ENCODE peak calls at places on chromosomes 2 and 18, in ten cellular contexts. K is transverse colon, J is sigmoid colon, M is thyroid gland, P is body of pancreas, B is A549, O is HCT116, G is right lobe of liver, F is uterus, Q is heart left ventricle. I is an unnamed sample.

GRCh38 chr18:27500531-27500930 is 315.4 kb upstream of the CHST9 start:
- DNase-seq in K (no peak), J (no peak), M (no peak), P (no peak), B (no peak), O (no peak), G (no peak), F (no peak), Q (no peak), I (no peak)

GRCh38 chr2:152098798-152099654 is at the start of gene CACNB4:
- DNase-seq in K (no peak), J (no peak), M (peak), P (peak), B (peak), O (no peak), G (peak), F (no peak), Q (no peak), I (no peak)

GRCh38 chr2:153939124-153939796 is 67.5 kb downstream of the GALNT13 start:
- DNase-seq in K (no peak), J (no peak), M (no peak), P (no peak), B (no peak), O (no peak), G (no peak), F (no peak), Q (no peak), I (no peak)

GRCh38 chr2:38668787-38669479 is 3.0 kb downstream of the GALM start:
- DNase-seq in K (no peak), J (no peak), M (no peak), P (no peak), B (no peak), O (no peak), G (no peak), F (no peak), Q (no peak), I (no peak)

GRCh38 chr2:37326285-37326684 is 1.7 kb upstream of the PRKD3 start:
- DNase-seq in K (no peak), J (peak), M (peak), P (peak), B (no peak), O (no peak), G (no peak), F (peak), Q (peak), I (no peak)

GRCh38 chr2:18404141-18404540 is 156.3 kb downstream of the RDH14 start:
- DNase-seq in K (no peak), J (no peak), M (no peak), P (no peak), B (no peak), O (no peak), G (no peak), F (no peak), Q (no peak), I (no peak)

GRCh38 chr2:212284166-212284565 is 254.4 kb downstream of the ERBB4 start:
- DNase-seq in K (no peak), J (no peak), M (no peak), P (no peak), B (no peak), O (no peak), G (no peak), F (no peak), Q (no peak), I (no peak)

GRCh38 chr2:98870516-98871158 is 65.4 kb downstream of the CRACDL start:
- DNase-seq in K (no peak), J (no peak), M (peak), P (no peak), B (no peak), O (no peak), G (no peak), F (no peak), Q (no peak), I (no peak)

GRCh38 chr2:86107031-86107430 is 996 bp downstream of the PTCD3 start:
- DNase-seq in K (no peak), J (no peak), M (no peak), P (no peak), B (no peak), O (no peak), G (no peak), F (no peak), Q (no peak), I (no peak)

GRCh38 chr2:223967981-223968380 is 10.7 kb downstream of the MRPL44 start:
- DNase-seq in K (no peak), J (no peak), M (no peak), P (no peak), B (no peak), O (no peak), G (no peak), F (no peak), Q (no peak), I (no peak)

GRCh38 chr2:116820986-116821385 is 993.5 kb upstream of the DDX18 start:
- DNase-seq in K (no peak), J (no peak), M (no peak), P (no peak), B (no peak), O (no peak), G (no peak), F (no peak), Q (no peak), I (no peak)

GRCh38 chr2:202824901-202825300 is 46.7 kb downstream of the ICA1L start:
- DNase-seq in K (no peak), J (no peak), M (no peak), P (no peak), B (no peak), O (no peak), G (no peak), F (no peak), Q (no peak), I (no peak)

GRCh38 chr2:217955881-217956493 is 46.8 kb downstream of the TNS1 start:
- DNase-seq in K (no peak), J (no peak), M (no peak), P (no peak), B (no peak), O (no peak), G (no peak), F (peak), Q (no peak), I (no peak)

GRCh38 chr2:173218331-173219056 is 136.2 kb upstream of the CDCA7 start:
- DNase-seq in K (no peak), J (no peak), M (peak), P (no peak), B (no peak), O (no peak), G (no peak), F (no peak), Q (no peak), I (no peak)

GRCh38 chr2:239479471-239479870 is 78.7 kb upstream of the HDAC4 start:
- DNase-seq in K (no peak), J (no peak), M (no peak), P (no peak), B (no peak), O (no peak), G (no peak), F (no peak), Q (no peak), I (no peak)

GRCh38 chr2:236120006-236120740 is 48.0 kb downstream of the GBX2 start:
- DNase-seq in K (no peak), J (no peak), M (no peak), P (no peak), B (no peak), O (no peak), G (no peak), F (no peak), Q (no peak), I (no peak)

GRCh38 chr2:174779361-174779928 is 15.2 kb upstream of the CHRNA1 start:
- DNase-seq in K (no peak), J (no peak), M (no peak), P (no peak), B (no peak), O (no peak), G (no peak), F (no peak), Q (no peak), I (no peak)

GRCh38 chr2:134278546-134278945 is 24.7 kb downstream of the MGAT5 start:
- DNase-seq in K (no peak), J (no peak), M (peak), P (no peak), B (no peak), O (no peak), G (no peak), F (no peak), Q (no peak), I (no peak)

DNA sequence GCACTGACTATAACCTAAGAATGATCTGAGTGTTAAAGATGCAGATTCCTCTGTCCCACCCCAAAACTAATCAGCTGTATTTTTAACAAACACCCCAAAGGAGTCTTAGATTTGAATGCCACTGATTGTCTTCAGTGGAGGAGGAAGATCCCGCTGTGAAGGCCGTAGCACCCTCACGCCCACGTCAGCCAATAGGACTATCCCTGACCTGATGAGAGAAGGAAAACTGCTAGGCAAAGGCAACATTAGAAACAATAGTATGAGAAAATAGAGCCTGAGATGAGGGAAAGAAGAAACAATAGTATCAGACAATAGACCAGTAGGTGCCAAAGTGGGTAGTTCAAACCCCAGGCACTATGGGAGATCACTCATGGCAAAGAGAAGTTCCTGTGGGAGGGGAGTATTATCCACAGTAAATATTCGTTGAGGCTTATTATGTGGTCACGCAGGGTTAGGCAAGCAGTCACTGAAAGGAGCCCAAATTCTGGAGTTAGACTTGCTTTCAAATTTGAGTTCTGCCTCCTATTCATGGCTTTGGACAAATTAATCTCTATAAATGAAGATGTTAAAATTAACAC is 2.8 kb downstream of the PCBP1 start:
- DNase-seq in K (no peak), J (no peak), M (no peak), P (no peak), B (no peak), O (no peak), G (no peak), F (no peak), Q (no peak), I (no peak)
- TF ChIP-seq POLR2A in K (no peak), J (no peak), M (no peak), P (no peak), B (no peak), O (no peak), G (no peak), F (no peak), Q (no peak), I (no peak)

GRCh38 chr18:261398-262073 is 6.3 kb downstream of the THOC1 start:
- DNase-seq in K (no peak), J (no peak), M (no peak), P (no peak), B (no peak), O (no peak), G (no peak), F (no peak), Q (no peak), I (no peak)

DNA sequence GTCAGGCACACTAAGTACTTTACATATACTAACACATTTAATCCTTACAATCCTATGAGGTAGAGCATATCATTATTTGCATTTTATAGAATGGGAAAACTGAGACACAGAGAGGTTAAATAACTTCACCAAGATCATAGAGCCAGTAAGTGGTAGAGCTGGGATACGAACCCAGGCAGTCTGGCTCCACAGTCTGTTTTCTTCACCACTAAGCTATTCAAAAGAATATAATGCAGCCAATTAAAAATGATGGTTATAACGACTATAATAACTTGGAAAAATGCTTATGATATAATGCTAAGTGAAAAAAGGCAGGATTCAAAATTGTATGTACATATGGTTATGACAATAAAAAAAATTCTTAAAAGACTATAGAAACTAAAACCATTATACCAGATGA is 7.3 kb downstream of the THOC1 start:
- DNase-seq in K (no peak), J (no peak), M (no peak), P (no peak), B (no peak), O (no peak), G (no peak), F (no peak), Q (no peak), I (no peak)
- H3K4me3 ChIP-seq in K (no peak), J (no peak), M (no peak), P (no peak), B (no peak), O (no peak), G (no peak), F (no peak), Q (no peak), I (no peak)

GRCh38 chr18:79223431-79223830 is 154.2 kb downstream of the ATP9B start:
- DNase-seq in K (no peak), J (no peak), M (no peak), P (no peak), B (no peak), O (no peak), G (no peak), F (no peak), Q (no peak), I (no peak)

GRCh38 chr18:79217979-79218604 is 148.9 kb downstream of the ATP9B start:
- DNase-seq in K (no peak), J (peak), M (no peak), P (no peak), B (no peak), O (no peak), G (no peak), F (no peak), Q (no peak), I (no peak)

GRCh38 chr18:79222790-79223189 is 153.6 kb downstream of the ATP9B start:
- DNase-seq in K (no peak), J (no peak), M (no peak), P (no peak), B (no peak), O (no peak), G (no peak), F (no peak), Q (no peak), I (no peak)

GRCh38 chr18:79218605-79219195 is 149.5 kb downstream of the ATP9B start:
- DNase-seq in K (no peak), J (no peak), M (no peak), P (no peak), B (no peak), O (no peak), G (no peak), F (no peak), Q (no peak), I (no peak)

GRCh38 chr18:79221136-79221535 is 151.9 kb downstream of the ATP9B start:
- DNase-seq in K (no peak), J (no peak), M (no peak), P (no peak), B (no peak), O (no peak), G (no peak), F (no peak), Q (no peak), I (no peak)
- TF ChIP-seq POLR2A in K (no peak), J (no peak), M (no peak), P (no peak), B (no peak), O (no peak), G (no peak), F (no peak), Q (no peak), I (no peak)

DNA sequence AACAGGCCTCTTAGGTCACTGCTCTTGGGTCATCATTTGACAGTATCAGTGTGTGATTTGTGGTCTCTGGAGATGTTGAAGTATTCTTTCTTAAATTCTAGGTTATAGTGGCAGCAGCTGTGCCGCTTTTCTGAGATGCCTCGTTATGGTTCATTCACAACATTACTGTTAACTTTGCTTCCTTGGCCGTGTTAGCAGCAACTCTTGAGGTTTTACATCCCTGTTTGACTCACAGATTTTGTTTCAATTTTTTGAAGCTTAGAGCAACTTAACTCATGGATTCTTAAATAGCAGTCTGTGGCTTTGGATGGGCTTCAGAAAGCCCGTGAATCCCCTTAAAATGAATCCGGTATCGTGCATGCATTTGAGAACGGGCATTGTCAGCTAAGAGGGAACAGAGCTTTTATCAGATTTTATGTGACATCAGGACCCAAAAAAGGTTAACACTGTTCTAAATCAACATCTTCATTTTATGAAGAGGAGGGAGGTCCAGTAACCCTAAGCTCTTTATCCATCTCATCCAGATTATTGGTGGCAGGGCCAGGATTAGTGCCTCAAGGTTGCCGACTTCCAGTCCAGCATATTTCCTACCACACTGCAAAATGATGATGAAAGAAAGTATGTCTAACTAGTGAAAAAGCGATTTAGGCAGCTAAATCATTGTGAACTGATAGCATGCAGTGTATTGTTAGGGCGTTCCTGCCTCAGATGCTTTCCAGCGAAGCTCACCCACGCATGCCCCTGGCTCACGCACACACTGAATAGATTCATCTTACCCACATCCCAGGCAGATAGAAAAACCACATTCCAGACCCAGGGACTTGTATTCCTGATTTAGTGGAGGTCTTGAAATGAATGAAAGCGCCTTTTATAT is 5.1 kb downstream of the TRIB2 start:
- DNase-seq in K (no peak), J (no peak), M (no peak), P (no peak), B (no peak), O (no peak), G (no peak), F (no peak), Q (no peak), I (no peak)
- H3K4me3 ChIP-seq in K (peak), J (no peak), M (no peak), P (no peak), B (no peak), O (no peak), G (peak), F (peak), Q (peak), I (peak)

GRCh38 chr2:42101641-42102605 is 54.1 kb downstream of the PKDCC start:
- DNase-seq in K (peak), J (peak), M (peak), P (peak), B (no peak), O (no peak), G (peak), F (peak), Q (peak), I (no peak)
- TF ChIP-seq POLR2A in K (no peak), J (no peak), M (no peak), P (peak), B (no peak), O (no peak), G (peak), F (no peak), Q (no peak), I (no peak)

I was measured in vagina.